ENCODE peak calls at places on chromosomes 11 and 22, in five cellular contexts. X is cardiac muscle cell, A is AG09309, W is Caco-2, T is psoas muscle. D is an unnamed sample.

GRCh38 chr11:120431633-120432032 is 79.9 kb upstream of the GRIK4 start:
- DNase-seq in T (no peak), A (peak), X (no peak), W (peak), D (peak)

GRCh38 chr22:29128891-29129643 is 56.2 kb downstream of the KREMEN1 start:
- DNase-seq in A (no peak), T (no peak), W (no peak), X (no peak), D (peak)

GRCh38 chr11:92130432-92130831 is 94.2 kb upstream of the FAT3 start:
- DNase-seq in T (no peak), W (no peak), A (peak), X (no peak), D (no peak)

GRCh38 chr22:20566420-20567260 is 59.2 kb downstream of the MED15 start:
- DNase-seq in X (no peak), W (no peak), A (peak), T (no peak), D (peak)

GRCh38 chr22:19043111-19044085 is 78.8 kb downstream of the DGCR2 start:
- DNase-seq in W (no peak), A (no peak), T (no peak), X (no peak), D (peak)

GRCh38 chr11:70278994-70279393 is 8.5 kb downstream of the PPFIA1 start:
- DNase-seq in A (no peak), X (no peak), W (no peak), T (no peak), D (no peak)

GRCh38 chr22:44304354-44304753 is 8.4 kb downstream of the SHISAL1 start:
- DNase-seq in T (no peak), W (no peak), A (peak), X (no peak), D (no peak)

GRCh38 chr11:16876840-16877239 is 137.4 kb downstream of the PLEKHA7 start:
- DNase-seq in A (no peak), X (no peak), W (no peak), T (no peak), D (no peak)

GRCh38 chr11:78801161-78801884 is 226.7 kb upstream of the NARS2 start:
- DNase-seq in X (no peak), W (no peak), T (peak), A (peak), D (peak)

GRCh38 chr11:46917109-46918086 is 952 bp downstream of the LRP4 start:
- DNase-seq in X (no peak), T (no peak), W (no peak), A (no peak), D (no peak)

GRCh38 chr22:41092847-41093371 is 517 bp downstream of the EP300 start:
- DNase-seq in A (no peak), T (peak), X (peak), W (peak), D (peak)

GRCh38 chr11:803770-804598 is 1.0 kb downstream of the PIDD1 start:
- DNase-seq in X (no peak), T (no peak), A (no peak), W (no peak), D (no peak)

GRCh38 chr22:50731811-50732624 is 6.0 kb upstream of the ACR start:
- DNase-seq in T (no peak), X (peak), A (no peak), W (peak), D (peak)

GRCh38 chr11:129279326-129280026 is 87.4 kb upstream of the ARHGAP32 start:
- DNase-seq in A (peak), W (peak), X (peak), T (peak), D (peak)

GRCh38 chr11:2891291-2891690 is 5.7 kb upstream of the CDKN1C start:
- DNase-seq in T (no peak), X (peak), A (no peak), W (no peak), D (peak)

GRCh38 chr11:2892215-2893020 is 6.8 kb upstream of the CDKN1C start:
- DNase-seq in X (peak), A (no peak), W (peak), T (no peak), D (peak)

GRCh38 chr11:2890466-2891241 is 5.1 kb upstream of the CDKN1C start:
- DNase-seq in W (no peak), T (no peak), X (no peak), A (no peak), D (peak)

GRCh38 chr11:2893021-2893528 is 7.5 kb upstream of the CDKN1C start:
- DNase-seq in A (no peak), T (no peak), W (no peak), X (no peak), D (no peak)

DNA sequence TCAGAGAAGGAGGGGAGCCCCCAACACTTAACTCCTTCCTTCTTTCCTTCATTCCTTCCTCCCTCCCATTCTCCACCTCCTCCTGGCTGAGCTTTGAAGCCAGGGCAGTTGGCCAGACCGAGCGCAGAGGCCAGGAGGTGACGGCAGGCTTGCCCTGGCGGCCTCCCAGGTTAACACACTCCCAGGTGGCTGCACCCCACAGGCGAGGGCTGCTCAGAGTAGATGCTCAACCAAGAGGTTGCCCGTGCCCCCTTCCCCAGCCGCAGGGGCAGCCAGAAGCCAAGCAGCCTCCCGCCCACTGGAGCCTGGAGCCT is 6.3 kb upstream of the CDKN1C start:
- DNase-seq in T (peak), W (no peak), A (no peak), X (no peak), D (no peak)
- H3K4me3 ChIP-seq in T (peak), W (no peak), A (peak), X (no peak), D (peak)

DNA sequence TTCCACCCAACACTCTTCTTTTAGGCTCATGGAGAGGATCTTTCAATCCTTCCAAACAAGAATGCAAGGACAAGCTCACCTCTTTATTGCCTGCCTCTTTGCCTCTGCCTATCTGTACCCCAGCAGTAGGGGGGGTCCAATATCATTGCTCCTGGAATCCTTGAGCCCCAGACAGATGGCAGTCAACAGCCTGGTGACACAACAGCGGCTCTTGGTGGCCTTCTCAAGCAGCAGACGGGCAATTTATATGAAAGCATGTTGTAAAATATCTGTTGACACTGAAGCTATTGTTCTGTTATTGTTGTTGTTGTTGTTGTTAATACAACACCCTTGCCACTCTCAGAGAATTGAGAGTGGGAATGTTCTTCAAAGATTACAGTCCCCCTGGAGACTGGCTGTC is 480.0 kb upstream of the CADM1 start:
- DNase-seq in X (no peak), T (no peak), W (no peak), A (no peak), D (no peak)
- TF ChIP-seq CTCF in X (no peak), T (no peak), W (no peak), A (no peak), D (no peak)

DNA sequence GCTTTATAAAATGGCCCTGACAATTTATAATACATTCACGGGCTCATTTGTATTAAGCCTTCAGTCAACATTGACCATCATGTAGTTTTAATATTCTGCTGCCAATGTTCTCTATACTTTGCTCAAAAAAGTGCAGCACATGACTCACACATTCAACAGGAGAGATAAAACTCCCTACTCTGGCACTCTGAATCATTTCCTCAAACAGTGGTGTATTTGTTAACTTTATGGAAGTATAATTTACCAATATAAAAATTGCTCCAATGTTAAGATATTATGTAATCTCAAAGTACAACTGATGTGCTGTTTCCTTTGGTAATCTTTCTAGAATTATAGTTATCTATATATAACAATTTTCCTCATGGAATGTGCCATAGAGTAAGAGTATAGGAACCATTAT is 39.9 kb downstream of the MAML2 start:
- DNase-seq in T (no peak), X (no peak), A (no peak), W (no peak), D (no peak)
- H3K4me3 ChIP-seq in T (no peak), X (no peak), A (no peak), W (no peak), D (no peak)

GRCh38 chr11:123302751-123303195 is 107.7 kb upstream of the CLMP start:
- DNase-seq in A (peak), X (no peak), T (no peak), W (no peak), D (peak)
- TF ChIP-seq CTCF in A (peak), X (no peak), T (no peak), W (no peak), D (peak)

D was measured in foreskin fibroblast.